ENCODE peak calls at places on chromosomes 5 and 9, in seven cellular contexts. P is transverse colon, K is ovary, H is stomach, I is H1, Q is esophagus muscularis mucosa, A is A549. D is an unnamed sample.

GRCh38 chr5:78501411-78502338 is 141.3 kb downstream of the SCAMP1 start:
- DNase-seq in P (no peak), K (no peak), H (no peak), I (peak), Q (peak), A (no peak), D (no peak)

GRCh38 chr5:131321066-131321465 is 57.2 kb downstream of the CDC42SE2 start:
- DNase-seq in P (no peak), K (no peak), H (no peak), I (no peak), Q (no peak), A (no peak), D (no peak)

GRCh38 chr9:13487071-13487470 is 207.6 kb upstream of the MPDZ start:
- DNase-seq in P (no peak), K (no peak), H (no peak), I (no peak), Q (no peak), A (no peak), D (no peak)

GRCh38 chr5:149809919-149810691 is 80.0 kb downstream of the PPARGC1B start:
- DNase-seq in P (no peak), K (no peak), H (no peak), I (no peak), Q (no peak), A (no peak), D (no peak)

GRCh38 chr5:78245126-78245525 is 49.4 kb downstream of the AP3B1 start:
- DNase-seq in P (no peak), K (no peak), H (peak), I (no peak), Q (no peak), A (no peak), D (no peak)

GRCh38 chr9:127875306-127875966 is 2.0 kb downstream of the AK1 start:
- DNase-seq in P (no peak), K (peak), H (no peak), I (no peak), Q (no peak), A (no peak), D (no peak)

GRCh38 chr5:81789033-81789432 is 38.1 kb upstream of the SSBP2 start:
- DNase-seq in P (no peak), K (no peak), H (no peak), I (no peak), Q (no peak), A (no peak), D (no peak)

GRCh38 chr9:92837191-92837590 is 40.6 kb downstream of the ZNF484 start:
- DNase-seq in P (no peak), K (no peak), H (no peak), I (no peak), Q (no peak), A (no peak), D (no peak)

GRCh38 chr9:21853414-21853813 is 51.0 kb downstream of the MTAP start:
- DNase-seq in P (no peak), K (no peak), H (peak), I (no peak), Q (no peak), A (no peak), D (no peak)

GRCh38 chr5:129440424-129440823 is 19.7 kb upstream of the ADAMTS19 start:
- DNase-seq in P (no peak), K (no peak), H (peak), I (no peak), Q (no peak), A (no peak), D (no peak)
- TF ChIP-seq POLR2A in P (no peak), K (no peak), H (no peak), I (no peak), Q (no peak), A (no peak), D (no peak)

GRCh38 chr5:180545248-180545647 is 46.1 kb downstream of the SCGB3A1 start:
- DNase-seq in P (no peak), K (no peak), H (no peak), I (no peak), Q (no peak), A (no peak), D (no peak)

GRCh38 chr5:180553530-180553929 is 37.8 kb downstream of the SCGB3A1 start:
- DNase-seq in P (no peak), K (no peak), H (no peak), I (no peak), Q (no peak), A (no peak), D (no peak)

DNA sequence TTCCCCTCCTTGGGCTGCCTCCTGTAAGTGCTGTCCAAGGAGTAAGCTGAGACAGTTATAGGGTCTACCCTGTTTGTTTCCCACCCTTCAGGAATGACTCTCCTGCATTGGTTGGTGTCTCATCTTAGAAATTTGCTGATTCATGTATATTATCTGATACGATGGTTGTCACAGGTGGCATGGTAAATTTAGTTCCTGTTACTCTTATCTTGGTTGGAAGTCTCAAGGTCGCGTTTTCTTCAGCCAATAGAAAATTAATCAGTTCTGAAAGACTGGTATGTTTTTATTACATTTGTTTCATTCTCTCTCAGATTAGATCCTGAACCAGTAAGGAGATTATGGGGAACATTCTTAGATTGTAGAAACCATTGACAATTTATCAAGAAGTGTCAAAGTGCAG is 42.7 kb downstream of the SCGB3A1 start:
- DNase-seq in P (no peak), K (no peak), H (no peak), I (no peak), Q (no peak), A (no peak), D (no peak)
- TF ChIP-seq EP300 in P (no peak), K (no peak), H (no peak), I (no peak), Q (no peak), A (no peak), D (no peak)

DNA sequence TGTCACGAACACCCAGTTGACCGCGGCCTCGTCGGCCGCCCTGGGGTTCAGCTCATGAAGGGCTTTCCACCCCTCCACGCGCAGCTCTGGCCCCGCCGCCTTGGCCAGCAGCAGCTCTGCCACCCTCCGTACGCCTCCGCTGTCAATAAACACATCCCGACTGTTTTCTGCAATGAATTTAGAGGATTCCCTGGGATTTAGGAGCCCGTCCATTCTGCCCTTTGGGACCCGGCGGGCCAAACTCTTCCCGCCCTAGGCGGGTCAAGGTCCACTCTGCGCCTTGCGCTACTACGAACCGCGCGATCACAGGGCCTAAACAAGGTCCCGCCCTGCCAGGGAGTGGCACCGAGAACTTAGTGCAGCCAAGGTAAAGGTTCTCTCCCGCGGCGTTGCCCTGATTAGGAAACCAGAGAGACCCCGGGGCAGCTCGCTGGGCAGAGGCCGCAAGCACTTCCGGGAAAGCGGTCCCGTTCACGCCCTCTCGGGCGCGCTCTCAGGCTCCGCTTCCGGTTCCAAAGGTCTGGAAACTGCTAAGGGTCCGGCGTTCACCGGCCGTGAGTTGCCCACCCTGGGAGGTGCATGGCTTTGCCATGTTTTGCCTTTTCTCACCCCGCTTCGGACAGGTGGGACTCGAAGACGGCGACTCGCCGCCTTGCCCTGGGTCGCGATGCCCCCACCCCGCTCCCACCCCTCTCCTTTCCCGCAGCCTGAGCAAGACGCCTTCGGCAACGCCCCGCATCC is 23.6 kb downstream of the HNRNPK start:
- DNase-seq in P (peak), K (peak), H (peak), I (no peak), Q (peak), A (peak), D (peak)
- H3K4me3 ChIP-seq in P (peak), K (peak), H (peak), I (peak), Q (peak), A (peak), D (peak)

GRCh38 chr9:95875305-95876137 is at the start of gene ERCC6L2:
- DNase-seq in P (peak), K (peak), H (peak), I (peak), Q (peak), A (peak), D (peak)
- TF ChIP-seq POLR2A in P (peak), K (peak), H (peak), I (peak), Q (no peak), A (peak), D (peak)

GRCh38 chr5:145056805-145057204 is 778.3 kb downstream of the PRELID2 start:
- DNase-seq in P (no peak), K (no peak), H (no peak), I (no peak), Q (no peak), A (no peak), D (no peak)
- TF ChIP-seq EP300 in P (no peak), K (no peak), H (no peak), I (no peak), Q (no peak), A (no peak), D (no peak)

DNA sequence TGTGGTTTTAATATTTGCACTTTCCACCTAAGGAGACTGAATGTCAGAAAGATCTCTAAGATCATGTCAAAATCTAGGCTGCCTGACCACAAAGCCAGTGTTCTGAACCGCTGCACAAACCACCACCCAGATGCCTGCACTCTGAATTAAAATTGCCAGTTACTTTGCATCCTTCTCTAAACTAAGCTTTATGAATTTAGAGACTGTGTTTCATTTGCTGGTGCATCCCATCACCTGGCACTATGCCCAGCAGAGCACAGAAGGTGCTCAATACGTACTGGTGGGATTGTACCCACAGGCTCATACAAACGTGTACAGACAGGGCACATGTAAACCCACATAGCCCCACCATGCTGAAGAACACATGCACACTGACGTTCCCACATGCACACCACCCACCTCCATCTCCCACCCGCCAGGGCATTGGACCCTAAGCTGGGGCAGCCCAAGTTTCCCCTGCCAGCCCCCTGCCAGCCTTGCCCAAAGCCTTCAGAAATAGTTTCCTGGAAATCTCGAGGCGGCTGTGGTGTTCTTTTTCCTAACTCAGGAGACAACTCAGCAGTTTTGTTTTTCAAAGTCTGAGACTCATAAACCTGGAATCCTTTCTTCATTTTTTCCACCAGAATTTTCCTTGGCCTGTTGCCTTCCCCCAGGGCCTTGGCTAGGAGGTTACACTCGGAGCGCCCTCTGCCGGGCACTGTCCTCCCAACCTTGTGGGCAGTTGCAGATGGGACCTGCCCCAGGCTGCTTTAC is 9.6 kb upstream of the TRAF1 start:
- DNase-seq in P (peak), K (peak), H (peak), I (peak), Q (peak), A (peak), D (peak)
- H3K4me3 ChIP-seq in P (no peak), K (peak), H (peak), I (no peak), Q (peak), A (no peak), D (peak)

DNA sequence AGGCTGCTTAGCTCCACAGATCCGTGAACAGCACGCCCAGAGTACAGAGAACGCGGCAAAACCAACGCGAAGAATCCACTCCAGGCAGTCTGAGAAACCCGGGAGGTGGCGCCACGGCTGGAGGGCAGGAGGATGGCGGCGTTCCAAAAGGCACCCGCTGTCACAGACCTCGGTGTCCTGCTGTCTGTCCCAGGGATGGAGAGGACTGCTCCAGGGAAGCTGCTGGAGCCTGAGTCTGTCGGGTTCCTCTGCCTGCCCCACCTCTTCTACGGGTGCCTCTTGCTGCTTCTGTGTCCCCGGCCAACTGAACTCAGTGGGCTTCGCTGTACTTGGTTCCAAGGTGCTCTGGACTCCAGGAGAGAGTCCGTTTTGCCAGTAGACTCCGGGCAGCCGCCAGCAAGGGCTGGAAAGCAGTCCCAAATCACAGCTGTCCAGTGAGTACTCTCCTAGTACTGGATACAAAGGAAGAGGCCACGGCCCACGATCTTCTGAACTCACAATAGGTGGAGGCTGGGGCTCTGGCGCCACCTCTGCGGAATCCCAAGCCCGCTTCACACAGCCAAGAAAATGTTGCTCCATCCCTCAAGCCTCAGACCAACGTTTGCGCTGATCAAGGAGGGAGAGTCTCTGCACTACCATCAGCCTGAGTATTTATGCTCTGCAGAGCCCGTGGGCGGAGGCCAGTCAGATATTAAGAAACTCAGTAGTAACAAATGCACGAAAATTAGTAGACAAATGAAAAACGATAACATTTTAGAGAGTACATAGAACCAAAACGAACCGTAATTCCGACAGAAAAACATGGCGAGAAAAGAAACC is 442 bp downstream of the ANXA2R start:
- DNase-seq in P (peak), K (peak), H (peak), I (peak), Q (no peak), A (peak), D (peak)
- TF ChIP-seq POLR2A in P (peak), K (no peak), H (no peak), I (no peak), Q (peak), A (no peak), D (no peak)

GRCh38 chr5:142829821-142830220 is 59.6 kb downstream of the ARHGAP26 start:
- DNase-seq in P (no peak), K (no peak), H (no peak), I (no peak), Q (no peak), A (no peak), D (peak)
- TF ChIP-seq EP300 in P (peak), K (no peak), H (no peak), I (no peak), Q (no peak), A (no peak), D (peak)

GRCh38 chr5:141486091-141486490 is 1.3 kb downstream of the PCDHGC4 start:
- DNase-seq in P (no peak), K (no peak), H (no peak), I (no peak), Q (no peak), A (no peak), D (no peak)

GRCh38 chr5:141487131-141487530 is 1.8 kb upstream of the PCDHGC5 start:
- DNase-seq in P (no peak), K (no peak), H (no peak), I (no peak), Q (no peak), A (no peak), D (no peak)

GRCh38 chr5:141483842-141484241 is 988 bp upstream of the PCDHGC4 start:
- DNase-seq in P (no peak), K (no peak), H (no peak), I (no peak), Q (no peak), A (no peak), D (no peak)

GRCh38 chr5:141485305-141486055 is 650 bp downstream of the PCDHGC4 start:
- DNase-seq in P (no peak), K (peak), H (no peak), I (no peak), Q (no peak), A (no peak), D (no peak)

GRCh38 chr5:141484499-141485304 is at the start of gene PCDHGC4:
- DNase-seq in P (no peak), K (no peak), H (no peak), I (peak), Q (no peak), A (no peak), D (no peak)
- H3K4me3 ChIP-seq in P (peak), K (peak), H (peak), I (peak), Q (peak), A (no peak), D (no peak)

DNA sequence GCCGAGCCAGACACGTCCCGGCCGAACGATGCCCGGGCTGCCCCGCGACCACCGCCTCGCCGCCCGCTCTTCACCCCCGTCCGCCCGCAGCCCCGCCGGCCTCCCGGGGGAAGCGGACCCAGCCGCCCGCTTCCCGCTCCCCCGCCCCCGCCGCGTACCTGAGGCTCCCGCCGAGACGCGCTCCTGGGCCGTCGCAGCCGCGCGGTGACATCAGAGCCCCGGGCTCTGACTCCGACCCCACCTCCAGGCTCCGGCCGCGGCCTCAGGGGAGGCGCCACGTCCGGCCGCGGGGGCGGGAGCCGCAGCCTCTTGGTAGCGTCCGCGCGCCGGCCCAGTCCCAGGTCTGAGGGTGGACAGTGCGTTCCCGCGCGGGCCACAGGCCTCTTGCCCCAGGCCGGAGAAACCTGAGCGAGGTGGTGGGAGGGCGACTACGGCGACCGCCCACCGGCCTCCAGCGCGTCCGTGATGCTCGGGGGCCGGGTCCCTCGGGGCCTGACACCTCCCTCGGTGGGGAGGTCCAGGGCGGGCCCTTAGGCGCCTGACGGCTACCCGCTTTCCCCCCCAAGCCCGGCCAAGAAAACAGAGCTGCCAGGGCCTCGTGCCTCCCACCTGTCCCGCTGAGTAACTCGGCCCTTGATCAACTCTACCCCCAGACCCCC is at the start of gene SHROOM1:
- DNase-seq in P (peak), K (peak), H (peak), I (peak), Q (no peak), A (peak), D (no peak)
- TF ChIP-seq POLR2A in P (peak), K (no peak), H (no peak), I (no peak), Q (no peak), A (peak), D (peak)

D was measured in tibial nerve.